ENCODE peak calls at places on chromosome 15, in eight cellular contexts. Y is bronchial epithelial cell; W is CD4-positive, alpha-beta T cell; Q is endothelial cell; Z is AG09309; E is endothelial cell of umbilical vein; M is heart right ventricle; R is HFFc6. H is an unnamed sample.

GRCh38 chr15:50358805-50359204 is 3.8 kb upstream of the GABPB1 start:
- DNase-seq in E (peak), Y (peak), R (peak), Q (peak), Z (no peak), W (no peak), M (no peak), H (no peak)

GRCh38 chr15:55802600-55803376 is 59.8 kb upstream of the PRTG start:
- DNase-seq in R (no peak), Y (no peak), E (no peak), M (no peak), Z (no peak), Q (no peak), W (no peak), H (no peak)

GRCh38 chr15:89785064-89785770 is 9.1 kb downstream of the MESP2 start:
- DNase-seq in W (no peak), Z (no peak), M (no peak), Y (no peak), Q (no peak), E (no peak), R (no peak), H (no peak)

GRCh38 chr15:28132524-28133275 is 33.6 kb upstream of the OCA2 start:
- DNase-seq in M (no peak), Q (no peak), W (no peak), Y (no peak), Z (no peak), E (peak), R (peak), H (no peak)

GRCh38 chr15:55823191-55823670 is 80.3 kb upstream of the PRTG start:
- DNase-seq in E (peak), R (peak), Y (peak), Z (peak), M (no peak), Q (no peak), W (no peak), H (no peak)

GRCh38 chr15:62390793-62391543 is 225.9 kb upstream of the C2CD4B start:
- DNase-seq in M (peak), R (peak), E (peak), Q (peak), W (peak), Z (no peak), Y (no peak), H (peak)

GRCh38 chr15:53837263-53837662 is 77.8 kb upstream of the WDR72 start:
- DNase-seq in Z (no peak), W (no peak), Y (peak), R (no peak), E (no peak), Q (no peak), M (no peak), H (no peak)

GRCh38 chr15:64558460-64559179 is 98.2 kb downstream of the ZNF609 start:
- DNase-seq in Z (peak), Q (no peak), M (no peak), R (peak), Y (no peak), W (no peak), E (peak), H (no peak)

GRCh38 chr15:75030023-75030413 is 6.6 kb downstream of the PPCDC start:
- DNase-seq in Q (no peak), Y (peak), Z (no peak), W (no peak), M (no peak), R (no peak), E (no peak), H (no peak)

GRCh38 chr15:28932361-28932760 is 46.6 kb downstream of the APBA2 start:
- DNase-seq in R (no peak), Z (no peak), W (no peak), Y (no peak), M (no peak), E (no peak), Q (no peak), H (no peak)

GRCh38 chr15:75943246-75943645 is 39.6 kb downstream of the FBXO22 start:
- DNase-seq in M (no peak), W (no peak), R (no peak), Q (no peak), Z (no peak), E (no peak), Y (no peak), H (no peak)

GRCh38 chr15:77591960-77592613 is 40.6 kb downstream of the LINGO1 start:
- DNase-seq in M (no peak), R (no peak), W (no peak), Y (no peak), Z (no peak), Q (no peak), E (no peak), H (no peak)

GRCh38 chr15:25136119-25136518 is 181.3 kb downstream of the SNRPN start:
- DNase-seq in R (no peak), E (peak), Q (peak), Y (no peak), M (no peak), Z (no peak), W (no peak), H (no peak)
- TF ChIP-seq CTCF in R (peak), E (peak), Q (peak), Y (no peak), M (peak), Z (peak), W (no peak), H (peak)

GRCh38 chr15:96352594-96353377 is 22.3 kb downstream of the NR2F2 start:
- DNase-seq in M (no peak), Z (no peak), Y (no peak), W (no peak), Q (no peak), R (peak), E (peak), H (no peak)
- TF ChIP-seq CTCF in M (no peak), Z (no peak), Y (no peak), W (no peak), Q (no peak), R (no peak), E (no peak), H (no peak)

GRCh38 chr15:66696770-66697169 is 5.3 kb upstream of the SMAD6 start:
- DNase-seq in R (no peak), Q (no peak), Z (no peak), W (no peak), Y (no peak), E (no peak), M (no peak), H (no peak)
- TF ChIP-seq CTCF in R (no peak), Q (no peak), Z (no peak), W (no peak), Y (no peak), E (no peak), M (no peak), H (no peak)

GRCh38 chr15:100651253-100651652 is 48.9 kb downstream of the ASB7 start:
- DNase-seq in R (peak), Y (no peak), W (no peak), M (no peak), Q (no peak), E (no peak), Z (no peak), H (no peak)
- TF ChIP-seq CTCF in R (no peak), Y (no peak), W (no peak), M (no peak), Q (no peak), E (no peak), Z (peak), H (no peak)

DNA sequence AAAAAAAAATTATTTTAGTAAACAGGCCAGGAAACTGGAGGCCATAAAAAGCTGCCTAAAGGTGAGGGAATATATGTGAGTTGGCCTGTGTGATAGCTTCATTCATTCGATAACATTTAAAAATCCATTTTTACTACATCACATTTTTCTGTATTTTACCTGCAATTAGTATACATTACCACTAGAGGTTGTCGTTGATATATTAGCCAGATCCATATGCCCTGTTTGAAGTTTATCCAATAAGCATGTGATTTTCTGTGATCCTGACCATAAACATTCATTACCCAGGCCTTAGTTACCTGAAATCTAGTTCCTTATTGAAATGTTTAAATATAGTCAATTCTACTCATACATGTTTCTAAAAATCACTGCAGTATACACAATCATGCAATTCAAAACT is 71.4 kb downstream of the ARNT2 start:
- DNase-seq in Y (no peak), M (no peak), W (no peak), R (no peak), Z (no peak), E (no peak), Q (no peak), H (no peak)
- TF ChIP-seq CTCF in Y (no peak), M (peak), W (no peak), R (peak), Z (no peak), E (peak), Q (peak), H (peak)

H was measured in progenitor cell of endocrine pancreas.